ENCODE peak calls at places on chromosome 12, in eight cellular contexts. T is IMR-90, D is body of pancreas, X is lower leg skin, W is adrenal gland, F is breast epithelium, P is sigmoid colon, S is prostate gland. G is an unnamed sample.
A peak's percentile ranks its signal among the peaks of the same experiment; 100 is the strongest.

GRCh38 chr12:59403259-59403932 is 192.4 kb upstream of the SLC16A7 start:
- DNase-seq in T (peak; percentile 75), D (peak; percentile 50), X (no peak), W (peak; percentile 42), F (peak; percentile 27), P (no peak), S (peak; percentile 19), G (no peak)

GRCh38 chr12:50901685-50902113 is 50.6 kb upstream of the HIGD1C start:
- DNase-seq in T (no peak), D (no peak), X (no peak), W (no peak), F (no peak), P (no peak), S (no peak), G (no peak)

GRCh38 chr12:25200703-25201102 is 5.7 kb downstream of the ETFRF1 start:
- DNase-seq in T (peak; percentile 77), D (no peak), X (no peak), W (no peak), F (no peak), P (no peak), S (no peak), G (no peak)

GRCh38 chr12:51941669-51942455 is 9.6 kb upstream of the ACVR1B start:
- DNase-seq in T (no peak), D (no peak), X (peak; percentile 61), W (no peak), F (no peak), P (no peak), S (peak; percentile 39), G (no peak)

GRCh38 chr12:57657744-57658143 is 24.7 kb upstream of the B4GALNT1 start:
- DNase-seq in T (peak; percentile 5), D (peak; percentile 79), X (no peak), W (no peak), F (peak; percentile 77), P (peak; percentile 66), S (peak; percentile 51), G (no peak)

GRCh38 chr12:59444932-59445331 is 150.9 kb upstream of the SLC16A7 start:
- DNase-seq in T (peak; percentile 15), D (no peak), X (no peak), W (no peak), F (no peak), P (no peak), S (no peak), G (no peak)

GRCh38 chr12:117013726-117014125 is 85.5 kb downstream of the TESC start:
- DNase-seq in T (peak; percentile 38), D (no peak), X (no peak), W (no peak), F (no peak), P (no peak), S (no peak), G (no peak)

GRCh38 chr12:99852666-99853065 is 132.1 kb downstream of the ANKS1B start:
- DNase-seq in T (no peak), D (no peak), X (no peak), W (no peak), F (no peak), P (no peak), S (no peak), G (no peak)

GRCh38 chr12:15629108-15629507 is 160.1 kb downstream of the EPS8 start:
- DNase-seq in T (peak; percentile 98), D (peak; percentile 46), X (peak; percentile 86), W (peak; percentile 17), F (peak; percentile 39), P (peak; percentile 87), S (peak; percentile 7), G (no peak)

GRCh38 chr12:121494093-121494787 is 86.6 kb downstream of the KDM2B start:
- DNase-seq in T (peak; percentile 33), D (peak; percentile 30), X (no peak), W (no peak), F (no peak), P (no peak), S (no peak), G (no peak)

GRCh38 chr12:121484967-121485366 is 85.0 kb downstream of the RNF34 start:
- DNase-seq in T (no peak), D (no peak), X (no peak), W (no peak), F (no peak), P (no peak), S (no peak), G (no peak)

GRCh38 chr12:121490401-121491257 is 90.2 kb downstream of the KDM2B start:
- DNase-seq in T (no peak), D (no peak), X (no peak), W (no peak), F (no peak), P (no peak), S (no peak), G (no peak)

GRCh38 chr12:121495746-121496145 is 85.1 kb downstream of the KDM2B start:
- DNase-seq in T (no peak), D (no peak), X (no peak), W (no peak), F (no peak), P (no peak), S (no peak), G (no peak)

DNA sequence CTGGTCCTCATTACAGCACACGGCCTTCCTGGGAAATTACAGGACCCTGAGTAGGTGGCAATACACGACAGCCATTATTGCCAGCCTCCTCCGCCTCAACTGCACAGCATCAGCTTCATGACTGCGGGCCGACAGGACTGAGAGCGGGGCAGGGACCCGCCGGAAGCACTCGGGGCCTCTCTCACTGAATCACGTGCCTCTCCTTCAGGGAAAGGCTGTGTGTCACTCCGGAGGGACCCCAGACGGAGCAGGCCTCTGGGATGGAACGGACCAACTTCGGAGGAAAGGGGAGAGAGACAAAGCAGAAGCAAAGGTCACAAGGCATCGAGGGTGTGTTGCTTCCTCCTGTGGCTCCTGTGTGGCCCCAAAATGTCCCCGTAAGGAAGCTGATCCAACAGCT is 90.0 kb downstream of the RNF34 start:
- DNase-seq in T (no peak), D (no peak), X (no peak), W (no peak), F (no peak), P (no peak), S (no peak), G (no peak)
- TF ChIP-seq POLR2A in T (no peak), D (no peak), X (no peak), W (no peak), F (no peak), P (no peak), S (no peak), G (no peak)

DNA sequence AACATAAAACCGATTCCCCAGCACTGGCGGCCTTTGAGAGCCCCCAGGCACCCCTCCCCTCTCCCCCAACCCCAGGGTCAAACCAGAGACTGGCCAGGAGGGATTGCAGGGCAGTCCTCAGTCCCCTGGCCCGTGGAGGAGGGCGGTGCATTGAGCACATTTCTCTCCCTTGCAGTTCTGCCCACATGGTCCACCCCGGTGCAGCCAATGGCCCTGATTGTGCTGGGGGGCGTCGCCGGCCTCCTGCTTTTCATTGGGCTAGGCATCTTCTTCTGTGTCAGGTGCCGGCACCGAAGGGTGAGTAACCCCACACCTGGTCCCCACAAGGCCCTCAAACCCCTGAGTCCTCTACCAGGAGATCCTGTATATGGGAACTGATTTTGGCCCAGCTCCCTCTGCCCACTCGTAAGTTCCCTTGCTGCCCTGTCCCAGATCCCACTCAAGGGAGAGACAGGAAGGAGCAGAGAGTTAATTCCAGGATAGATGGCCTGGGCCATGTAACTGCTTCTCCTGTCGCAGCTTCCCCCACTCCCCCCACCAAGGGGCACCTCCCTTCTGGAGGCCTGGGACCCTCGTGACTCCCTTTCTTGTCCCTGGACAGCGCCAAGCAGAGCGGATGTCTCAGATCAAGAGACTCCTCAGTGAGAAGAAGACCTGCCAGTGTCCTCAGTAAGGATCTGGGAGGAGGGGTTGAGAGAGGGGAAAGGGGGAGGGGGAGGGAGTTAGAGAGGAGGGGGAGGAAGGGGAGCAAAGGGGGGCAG is 3.2 kb upstream of the GPR162 start:
- DNase-seq in T (no peak), D (no peak), X (no peak), W (no peak), F (no peak), P (no peak), S (no peak), G (no peak)
- H3K4me3 ChIP-seq in T (no peak overlapping the region), D (no peak overlapping the region), X (no peak overlapping the region), W (no peak overlapping the region), F (no peak overlapping the region), P (no peak overlapping the region), S (no peak overlapping the region), G (no peak overlapping the region)

DNA sequence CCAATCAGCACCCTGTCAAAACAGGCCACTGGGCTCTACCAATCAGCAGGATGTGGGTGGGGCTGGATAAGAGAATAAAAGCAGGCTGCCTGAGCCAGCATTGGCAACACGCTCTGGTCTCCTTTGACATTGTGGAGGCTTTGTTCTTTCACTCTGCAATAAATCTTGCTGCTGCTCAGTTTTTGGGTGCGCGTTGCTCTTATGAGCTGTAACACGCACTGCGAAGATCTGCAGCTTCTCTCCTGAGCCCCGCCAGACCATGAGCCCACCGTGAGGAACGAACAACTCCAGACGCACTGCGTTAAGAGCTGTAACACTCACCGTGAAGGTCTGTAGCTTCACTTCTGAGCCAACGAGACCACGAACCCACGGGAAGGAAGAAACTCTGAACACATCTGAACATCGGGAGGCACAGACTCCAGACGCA is 8.4 kb upstream of the PIANP start:
- DNase-seq in T (no peak), D (no peak), X (no peak), W (no peak), F (no peak), P (no peak), S (no peak), G (no peak)
- TF ChIP-seq POLR2A in T (no peak), D (no peak), X (no peak), W (no peak), F (no peak), P (no peak), S (no peak), G (no peak)

DNA sequence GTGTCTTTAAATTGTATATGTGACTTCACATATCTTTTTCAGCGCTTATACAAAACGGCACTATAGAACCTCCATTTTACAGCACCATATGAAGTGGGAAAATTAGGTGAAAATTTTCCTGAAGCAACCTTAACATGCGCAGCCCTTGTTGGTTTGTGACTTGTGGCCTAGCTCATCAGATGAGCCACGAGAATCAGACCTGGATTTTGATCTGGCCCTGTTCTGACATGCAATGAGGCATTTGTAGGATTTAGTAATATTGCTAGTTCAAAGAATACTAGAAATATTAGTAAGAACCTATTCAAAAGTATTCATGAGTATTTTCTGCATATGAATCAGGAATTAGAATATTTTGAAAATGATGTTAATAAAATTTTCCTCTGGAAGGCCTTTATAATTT is 2.9 kb downstream of the CDKN1B start:
- DNase-seq in T (no peak), D (no peak), X (no peak), W (no peak), F (no peak), P (no peak), S (no peak), G (no peak)
- H3K4me3 ChIP-seq in T (peak overlapping the region; percentile 22), D (no peak overlapping the region), X (no peak overlapping the region), W (no peak overlapping the region), F (peak overlapping the region; percentile 99), P (peak overlapping the region; percentile 94), S (peak overlapping the region; percentile 94), G (peak overlapping the region; percentile 92)

GRCh38 chr12:111638576-111638975 is 39.5 kb upstream of the ATXN2 start:
- DNase-seq in T (no peak), D (no peak), X (no peak), W (no peak), F (no peak), P (no peak), S (no peak), G (no peak)
- TF ChIP-seq POLR2A in T (no peak), D (no peak), X (no peak), W (no peak), F (no peak), P (no peak), S (no peak), G (no peak)